ENCODE peak calls at places on chromosomes 13 and 19, in six cellular contexts. Y, T, Z, Q, J and N are unnamed samples.

GRCh38 chr13:40648040-40648439 is 18.4 kb downstream of the FOXO1 start:
- DNase-seq in J (no peak), Q (no peak), Y (no peak), Z (no peak), T (no peak), N (no peak)

GRCh38 chr13:27970382-27971235 is 1.5 kb upstream of the CDX2 start:
- DNase-seq in J (no peak), Q (peak; percentile 35), Y (no peak), T (no peak), Z (no peak), N (no peak)

GRCh38 chr19:48171584-48172170 is 1.2 kb downstream of the ZSWIM9 start:
- DNase-seq in Z (no peak), J (no peak), Y (no peak), Q (no peak), T (no peak), N (no peak)

GRCh38 chr19:55467236-55468053 is 2.9 kb upstream of the C19orf85 start:
- DNase-seq in J (peak; percentile 62), Q (peak; percentile 27), T (peak; percentile 81), Y (peak; percentile 65), Z (peak; percentile 69), N (peak; percentile 72)

GRCh38 chr13:76828316-76828741 is 57.9 kb downstream of the KCTD12 start:
- DNase-seq in Y (peak; percentile 17), Q (no peak), Z (no peak), J (no peak), T (peak; percentile 71), N (no peak)

GRCh38 chr13:73876323-73876722 is 257.9 kb downstream of the KLF12 start:
- DNase-seq in J (no peak), Z (no peak), T (peak; percentile 51), Q (peak; percentile 60), Y (no peak), N (no peak)

GRCh38 chr13:97498419-97498818 is 64.5 kb downstream of the RAP2A start:
- DNase-seq in Q (no peak), Y (no peak), T (no peak), J (no peak), Z (no peak), N (no peak)

GRCh38 chr19:49930483-49931011 is 1.2 kb upstream of the NUP62 start:
- DNase-seq in Z (peak; percentile 8), J (peak; percentile 63), T (peak; percentile 56), Y (no peak), Q (peak; percentile 40), N (peak; percentile 21)

GRCh38 chr13:54859827-54860226 is 1831.2 kb downstream of the OLFM4 start:
- DNase-seq in T (no peak), Q (no peak), J (no peak), Z (no peak), Y (no peak), N (no peak)

GRCh38 chr19:45607071-45608029 is 5.3 kb upstream of the GPR4 start:
- DNase-seq in Y (peak; percentile 59), Z (peak; percentile 27), Q (peak; percentile 89), J (peak; percentile 77), T (peak; percentile 81), N (peak; percentile 60)

GRCh38 chr13:113309481-113309880 is 12.4 kb downstream of the LAMP1 start:
- DNase-seq in J (no peak), Z (no peak), Q (no peak), T (no peak), Y (no peak), N (no peak)

GRCh38 chr13:28528848-28529247 is 33.9 kb upstream of the FLT1 start:
- DNase-seq in J (no peak), Q (no peak), Z (no peak), Y (no peak), T (no peak), N (no peak)

GRCh38 chr19:37007587-37008220 is 70.5 kb upstream of the ZNF420 start:
- DNase-seq in Q (no peak), Y (no peak), T (peak; percentile 12), Z (peak; percentile 10), J (peak; percentile 88), N (no peak)
- H3K4me3 ChIP-seq in Q (no peak overlapping the region), Y (no peak overlapping the region), T (no peak overlapping the region), Z (no peak overlapping the region), J (peak overlapping the region; percentile 58), N (peak overlapping the region; percentile 18)

GRCh38 chr13:100381595-100382224 is 206.9 kb downstream of the GGACT start:
- DNase-seq in T (no peak), Z (no peak), Q (no peak), Y (no peak), J (peak; percentile 42), N (no peak)

GRCh38 chr13:100378533-100378932 is 210.1 kb downstream of the GGACT start:
- DNase-seq in Z (no peak), Q (no peak), J (no peak), T (no peak), Y (no peak), N (no peak)

GRCh38 chr13:100387416-100387815 is 201.2 kb downstream of the GGACT start:
- DNase-seq in Q (no peak), Y (no peak), Z (no peak), J (no peak), T (no peak), N (no peak)

DNA sequence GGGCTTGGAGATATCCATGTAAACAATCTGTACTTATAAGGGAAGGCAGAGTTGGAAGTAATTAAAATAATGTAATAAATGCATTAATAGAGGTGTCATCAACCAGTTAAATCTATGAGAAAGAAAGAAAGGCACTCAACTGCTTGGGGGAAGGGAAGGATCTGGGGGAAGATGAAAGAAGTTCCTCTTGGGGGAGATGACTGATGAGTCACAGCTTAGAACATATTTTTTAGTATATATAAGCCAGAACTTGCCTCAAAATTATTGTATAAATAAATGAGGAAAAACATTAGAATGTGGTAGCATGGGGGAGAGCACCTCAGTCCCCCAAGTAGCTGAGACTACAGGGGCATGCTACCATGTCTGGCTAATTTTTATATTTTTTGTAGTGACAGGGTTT is 205.8 kb downstream of the GGACT start:
- DNase-seq in Q (no peak), Y (peak; percentile 74), J (no peak), T (peak; percentile 46), Z (no peak), N (no peak)
- H3K4me1 ChIP-seq in Q (no peaks in the 10 kb centered on the region), Y (peaks cover 8% of the 10 kb centered on the region), J (no peaks in the 10 kb centered on the region), T (peaks cover 9% of the 10 kb centered on the region), Z (no peaks in the 10 kb centered on the region), N (no peaks in the 10 kb centered on the region)

GRCh38 chr19:3100331-3100730 is 6.2 kb downstream of the GNA11 start:
- DNase-seq in T (no peak), Z (no peak), Y (no peak), Q (no peak), J (peak; percentile 26), N (no peak)

GRCh38 chr19:3099347-3100145 is 5.4 kb downstream of the GNA11 start:
- DNase-seq in J (peak; percentile 19), Z (no peak), Q (no peak), T (no peak), Y (no peak), N (no peak)

GRCh38 chr19:3098141-3098514 is 4.0 kb downstream of the GNA11 start:
- DNase-seq in J (peak; percentile 63), Z (no peak), Q (no peak), T (no peak), Y (no peak), N (no peak)

GRCh38 chr19:3097442-3097871 is 3.3 kb downstream of the GNA11 start:
- DNase-seq in Z (no peak), J (peak; percentile 45), Q (no peak), Y (no peak), T (peak; percentile 17), N (no peak)

DNA sequence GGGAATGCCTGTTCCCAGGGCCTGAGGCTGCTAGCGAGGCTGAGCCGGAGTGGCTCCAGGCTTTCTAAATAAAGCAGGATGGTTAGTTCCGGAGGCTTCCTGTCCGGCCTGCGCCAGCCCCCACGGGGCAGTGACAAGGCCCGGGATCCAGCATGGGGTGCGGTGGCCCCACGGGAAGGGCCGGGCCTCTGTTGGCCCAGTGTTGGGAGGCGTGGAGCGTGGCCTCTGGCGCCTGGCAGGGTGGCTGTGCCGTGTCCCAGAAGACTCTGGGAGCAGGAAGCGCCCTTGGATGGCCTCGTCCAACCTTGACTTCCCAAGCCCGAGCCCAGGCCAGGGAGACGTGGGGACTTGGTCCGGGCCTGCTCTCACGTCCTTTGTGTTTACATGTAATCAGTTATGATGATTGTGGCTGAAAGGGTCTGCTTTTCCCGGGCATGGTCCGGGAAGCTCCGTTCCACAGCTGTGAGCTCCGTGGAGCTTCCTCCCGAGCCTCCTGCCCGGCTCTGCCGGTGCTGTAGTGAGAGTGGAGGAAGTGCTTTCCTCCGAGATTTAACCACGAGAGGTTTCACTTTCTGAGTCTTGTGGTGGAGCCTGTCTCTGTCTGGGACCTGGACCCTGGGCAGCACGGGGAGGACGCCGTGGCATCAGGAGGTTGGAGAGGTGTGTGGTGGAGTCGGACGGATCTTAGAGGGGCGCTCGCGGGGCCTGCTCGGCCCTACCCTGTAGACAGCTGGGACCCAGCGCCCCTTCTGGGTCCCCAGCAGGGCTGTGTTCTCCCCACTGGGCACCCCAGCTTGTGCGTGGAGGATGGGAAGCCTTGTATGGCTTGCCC is 4.6 kb downstream of the GNA11 start:
- DNase-seq in T (peak; percentile 75), Q (no peak), J (peak; percentile 89), Z (no peak), Y (peak; percentile 23), N (no peak)
- H3K4me3 ChIP-seq in T (peak overlapping the region; percentile 63), Q (no peak overlapping the region), J (peak overlapping the region; percentile 86), Z (peak overlapping the region; percentile 39), Y (peak overlapping the region; percentile 4), N (peak overlapping the region; percentile 88)

GRCh38 chr13:106565127-106565775 is 2.7 kb downstream of the ARGLU1 start:
- DNase-seq in Y (no peak), Z (no peak), Q (no peak), T (no peak), J (no peak), N (no peak)
- H3K4me1 ChIP-seq in Y (peaks cover 18% of the 10 kb centered on the region), Z (peaks cover 70% of the 10 kb centered on the region), Q (peaks cover 25% of the 10 kb centered on the region), T (peaks cover 35% of the 10 kb centered on the region), J (peaks cover 36% of the 10 kb centered on the region), N (peaks cover 30% of the 10 kb centered on the region)

DNA sequence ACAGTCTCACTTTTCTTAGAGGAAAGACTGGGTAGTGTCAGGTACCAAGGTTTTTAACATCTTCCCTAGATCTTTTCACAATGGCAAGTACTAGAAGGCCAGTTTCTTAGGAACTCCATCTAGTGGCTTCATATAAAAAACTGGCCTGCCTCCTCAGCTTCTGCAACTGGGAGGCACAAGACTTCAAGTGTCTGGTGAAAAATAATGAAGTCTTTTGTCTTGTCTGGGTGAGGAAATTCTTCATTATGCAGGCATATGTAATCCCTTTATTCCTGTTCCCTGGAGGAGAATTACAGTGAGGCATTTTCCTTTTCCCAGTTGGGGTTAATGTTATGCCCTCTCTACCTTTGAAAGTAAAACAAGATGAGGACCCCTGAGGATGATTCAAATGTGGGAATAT is 300.5 kb downstream of the NALCN start:
- DNase-seq in T (peak; percentile 31), Q (peak; percentile 80), Z (no peak), Y (no peak), J (no peak), N (no peak)
- H3K4me3 ChIP-seq in T (no peak overlapping the region), Q (no peak overlapping the region), Z (no peak overlapping the region), Y (no peak overlapping the region), J (no peak overlapping the region), N (no peak overlapping the region)

DNA sequence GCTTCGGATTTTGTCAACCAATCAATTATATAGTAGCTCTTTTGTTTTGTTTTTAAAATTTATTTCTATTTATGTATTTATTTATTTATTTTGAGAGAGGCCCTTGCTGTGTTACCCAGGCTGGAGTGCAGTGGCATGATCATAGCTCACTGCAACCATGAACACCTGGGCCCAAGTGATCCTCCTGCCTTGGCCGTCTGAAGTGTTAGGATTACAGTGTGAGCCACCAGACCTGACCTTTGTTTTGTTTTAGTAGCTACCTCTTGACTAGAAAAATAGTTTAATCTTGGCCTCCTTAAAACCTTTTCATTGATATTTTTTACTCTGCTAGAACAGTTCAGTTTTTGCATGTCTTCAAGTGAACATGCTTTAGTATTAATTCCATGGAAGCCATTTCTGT is 15.1 kb downstream of the GARRE1 start:
- DNase-seq in Y (no peak), Q (no peak), T (no peak), Z (no peak), J (no peak), N (no peak)
- H3K4me1 ChIP-seq in Y (peaks cover 35% of the 10 kb centered on the region), Q (peaks cover 9% of the 10 kb centered on the region), T (peaks cover 42% of the 10 kb centered on the region), Z (peaks cover 76% of the 10 kb centered on the region), J (peaks cover 16% of the 10 kb centered on the region), N (peaks cover 23% of the 10 kb centered on the region)